ENCODE peak calls at places on chromosomes 4 and X, in four cellular contexts. One of them, this sample, is unnamed.

GRCh38 chr4:2084316-2084715 is 25.2 kb downstream of the NAT8L start:
- DNase-seq in K562: no peak
- DNase-seq in HCT116: no peak
- DNase-seq in HepG2: no peak
- DNase-seq in this sample: peak; percentile 32

GRCh38 chr4:123390846-123391456 is 5.6 kb upstream of the SPRY1 start:
- DNase-seq in K562: peak; percentile 20
- DNase-seq in HCT116: peak; percentile 4
- DNase-seq in HepG2: no peak
- DNase-seq in this sample: no peak

GRCh38 chrX:41377624-41378023 is 43.7 kb downstream of the DDX3X start:
- DNase-seq in K562: no peak
- DNase-seq in HCT116: no peak
- DNase-seq in HepG2: no peak
- DNase-seq in this sample: no peak

GRCh38 chrX:56762707-56763555 is 33.9 kb downstream of the NBDY start:
- DNase-seq in K562: no peak
- DNase-seq in HCT116: no peak
- DNase-seq in HepG2: no peak
- DNase-seq in this sample: no peak

GRCh38 chr4:162959056-162959455 is 207.6 kb downstream of the NAF1 start:
- DNase-seq in K562: no peak
- DNase-seq in HCT116: peak; percentile 10
- DNase-seq in HepG2: no peak
- DNase-seq in this sample: peak; percentile 46

GRCh38 chrX:154800508-154801207 is 4.6 kb downstream of the MPP1 start:
- DNase-seq in K562: no peak
- DNase-seq in HCT116: no peak
- DNase-seq in HepG2: peak; percentile 36
- DNase-seq in this sample: no peak

GRCh38 chr4:54663181-54663580 is 5.4 kb downstream of the KIT start:
- DNase-seq in K562: no peak
- DNase-seq in HCT116: no peak
- DNase-seq in HepG2: no peak
- DNase-seq in this sample: no peak

GRCh38 chrX:31266172-31267076 is 194.6 kb upstream of the FTHL17 start:
- DNase-seq in K562: peak; percentile 67
- DNase-seq in HCT116: no peak
- DNase-seq in HepG2: peak; percentile 25
- DNase-seq in this sample: peak; percentile 65

GRCh38 chr4:101345596-101346311 is 1.6 kb downstream of the PPP3CA start:
- DNase-seq in K562: peak; percentile 51
- DNase-seq in HCT116: no peak
- DNase-seq in HepG2: peak; percentile 31
- DNase-seq in this sample: peak; percentile 55

GRCh38 chr4:168612435-168613139 is 115.7 kb downstream of the PALLD start:
- DNase-seq in K562: no peak
- DNase-seq in HCT116: no peak
- DNase-seq in HepG2: no peak
- DNase-seq in this sample: no peak

GRCh38 chr4:121375262-121375661 is 5.6 kb downstream of the QRFPR start:
- DNase-seq in K562: no peak
- DNase-seq in HCT116: no peak
- DNase-seq in HepG2: no peak
- DNase-seq in this sample: no peak

GRCh38 chr4:26032142-26032541 is 118.1 kb downstream of the SMIM20 start:
- DNase-seq in K562: no peak
- DNase-seq in HCT116: no peak
- DNase-seq in HepG2: no peak
- DNase-seq in this sample: no peak

GRCh38 chrX:120549483-120550452 is 11.0 kb downstream of the CUL4B start:
- DNase-seq in K562: peak; percentile 11
- DNase-seq in HCT116: peak; percentile 83
- DNase-seq in HepG2: peak; percentile 76
- DNase-seq in this sample: no peak

GRCh38 chr4:19010766-19011165 is 989.2 kb upstream of the LCORL start:
- DNase-seq in K562: no peak
- DNase-seq in HCT116: no peak
- DNase-seq in HepG2: no peak
- DNase-seq in this sample: peak; percentile 7

GRCh38 chrX:17595456-17596035 is 141.7 kb upstream of the SCML1 start:
- DNase-seq in K562: no peak
- DNase-seq in HCT116: no peak
- DNase-seq in HepG2: no peak
- DNase-seq in this sample: no peak

GRCh38 chr4:2754848-2755820 is 1.0 kb downstream of the TNIP2 start:
- DNase-seq in K562: no peak
- DNase-seq in HCT116: no peak
- DNase-seq in HepG2: no peak
- DNase-seq in this sample: no peak

GRCh38 chr4:793941-794621 is 31.8 kb downstream of the CPLX1 start:
- DNase-seq in K562: no peak
- DNase-seq in HCT116: no peak
- DNase-seq in HepG2: no peak
- DNase-seq in this sample: no peak

GRCh38 chrX:18674417-18674787 is 2.5 kb upstream of the RS1 start:
- DNase-seq in K562: peak; percentile 23
- DNase-seq in HCT116: no peak
- DNase-seq in HepG2: no peak
- DNase-seq in this sample: peak; percentile 53

GRCh38 chr4:156594619-156595018 is 377.0 kb downstream of the PDGFC start:
- DNase-seq in K562: no peak
- DNase-seq in HCT116: no peak
- DNase-seq in HepG2: no peak
- DNase-seq in this sample: no peak

GRCh38 chrX:149630681-149631292 is 805 bp downstream of the TMEM185A start:
- DNase-seq in K562: peak; percentile 16
- DNase-seq in HCT116: no peak
- DNase-seq in HepG2: peak; percentile 18
- DNase-seq in this sample: no peak

GRCh38 chrX:13029831-13030771 is 14.3 kb downstream of the FAM9C start:
- DNase-seq in K562: no peak
- DNase-seq in HCT116: no peak
- DNase-seq in HepG2: peak; percentile 35
- DNase-seq in this sample: no peak

GRCh38 chr4:79364048-79364447 is 38.2 kb upstream of the NAA11 start:
- DNase-seq in K562: no peak
- DNase-seq in HCT116: no peak
- DNase-seq in HepG2: no peak
- DNase-seq in this sample: no peak

GRCh38 chr4:23038626-23039245 is 346.0 kb downstream of the GBA3 start:
- DNase-seq in K562: no peak
- DNase-seq in HCT116: no peak
- DNase-seq in HepG2: no peak
- DNase-seq in this sample: no peak

GRCh38 chr4:56123051-56123450 is 174.3 kb downstream of the CEP135 start:
- DNase-seq in K562: no peak
- DNase-seq in HCT116: no peak
- DNase-seq in HepG2: no peak
- DNase-seq in this sample: no peak

GRCh38 chr4:78669453-78669852 is 106.7 kb upstream of the BMP2K start:
- DNase-seq in K562: no peak
- DNase-seq in HCT116: peak; percentile 24
- DNase-seq in HepG2: peak; percentile 37
- DNase-seq in this sample: no peak

GRCh38 chrX:118188977-118189376 is 72.4 kb upstream of the KLHL13 start:
- DNase-seq in K562: no peak
- DNase-seq in HCT116: no peak
- DNase-seq in HepG2: no peak
- DNase-seq in this sample: no peak

GRCh38 chr4:108881190-108881589 is 118.3 kb upstream of the ETNPPL start:
- DNase-seq in K562: no peak
- DNase-seq in HCT116: no peak
- DNase-seq in HepG2: no peak
- DNase-seq in this sample: no peak

GRCh38 chr4:26022346-26022891 is 108.4 kb downstream of the SMIM20 start:
- DNase-seq in K562: no peak
- DNase-seq in HCT116: no peak
- DNase-seq in HepG2: peak; percentile 73
- DNase-seq in this sample: no peak

GRCh38 chrX:154471870-154472684 is 7.0 kb downstream of the LAGE3 start:
- DNase-seq in K562: no peak
- DNase-seq in HCT116: no peak
- DNase-seq in HepG2: no peak
- DNase-seq in this sample: no peak

GRCh38 chr4:142645478-142646108 is 200.5 kb downstream of the INPP4B start:
- DNase-seq in K562: no peak
- DNase-seq in HCT116: no peak
- DNase-seq in HepG2: no peak
- DNase-seq in this sample: no peak

GRCh38 chr4:97395980-97396562 is 747.2 kb downstream of the STPG2 start:
- DNase-seq in K562: no peak
- DNase-seq in HCT116: no peak
- DNase-seq in HepG2: no peak
- DNase-seq in this sample: no peak

GRCh38 chr4:90246841-90247240 is 119.6 kb downstream of the CCSER1 start:
- DNase-seq in K562: no peak
- DNase-seq in HCT116: peak; percentile 19
- DNase-seq in HepG2: no peak
- DNase-seq in this sample: no peak

GRCh38 chr4:123093247-123093646 is 170.8 kb upstream of the NUDT6 start:
- DNase-seq in K562: no peak
- DNase-seq in HCT116: no peak
- DNase-seq in HepG2: peak; percentile 2
- DNase-seq in this sample: no peak

GRCh38 chr4:15955670-15956069 is 7.3 kb downstream of the FGFBP2 start:
- DNase-seq in K562: no peak
- DNase-seq in HCT116: peak; percentile 47
- DNase-seq in HepG2: no peak
- DNase-seq in this sample: no peak
- TF ChIP-seq SRF in K562: no peak
- TF ChIP-seq SRF in HCT116: no peak
- TF ChIP-seq SRF in HepG2: no peak
- TF ChIP-seq SRF in this sample: no peak

GRCh38 chr4:165327211-165328100 is at the start of gene MSMO1:
- DNase-seq in K562: peak; percentile 93
- DNase-seq in HCT116: peak; percentile 98
- DNase-seq in HepG2: peak; percentile 97
- DNase-seq in this sample: peak; percentile 95
- H3K9ac ChIP-seq in K562: peak within 1 kb of the TSS; percentile 90
- H3K9ac ChIP-seq in HCT116: peak within 1 kb of the TSS; percentile 78
- H3K9ac ChIP-seq in HepG2: peak within 1 kb of the TSS; percentile 96
- H3K9ac ChIP-seq in this sample: peak within 1 kb of the TSS; percentile 97

DNA sequence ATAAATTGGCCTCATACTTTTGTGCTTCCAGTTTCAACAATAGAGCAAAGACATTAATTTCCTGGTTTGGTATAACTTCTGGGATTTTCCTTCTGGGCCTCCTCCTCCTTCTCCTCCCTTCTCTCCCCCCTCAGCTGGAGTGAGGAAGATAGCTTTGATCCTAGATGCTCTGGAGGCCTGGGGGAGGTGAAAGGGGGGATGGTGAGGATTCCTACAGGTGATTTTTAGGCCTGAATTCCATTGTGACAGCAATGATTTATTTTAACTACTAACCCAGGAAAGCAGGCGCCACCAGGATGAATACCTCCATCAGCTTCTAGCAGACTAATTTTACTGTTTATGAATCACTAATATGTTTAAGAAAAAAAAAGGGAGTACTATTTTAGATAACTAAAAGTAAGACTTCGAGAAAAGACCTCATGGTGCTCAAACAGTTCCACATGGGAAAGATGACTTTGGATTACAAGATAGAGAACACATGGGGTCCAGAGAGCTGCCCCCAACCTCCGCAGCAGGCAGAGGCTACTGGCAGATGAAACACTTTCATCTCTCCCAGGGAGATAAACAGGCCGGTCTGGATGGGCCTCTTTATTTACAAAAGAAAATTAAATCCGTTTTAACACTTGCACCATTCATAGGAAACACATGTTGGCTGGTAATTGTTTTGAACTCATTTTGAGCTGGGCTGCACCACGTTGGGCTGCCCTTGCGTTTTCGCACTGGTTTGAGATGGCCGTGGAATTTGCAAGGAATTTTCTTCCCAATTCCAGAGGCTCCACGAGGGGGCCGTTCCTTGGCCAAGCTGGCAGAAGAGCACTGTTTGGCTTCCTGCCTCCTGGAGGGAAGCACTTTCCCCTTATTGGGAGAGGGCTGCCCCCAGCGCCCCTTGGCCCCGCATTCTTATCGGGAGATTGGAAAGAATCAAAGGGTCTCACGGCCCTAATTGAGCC is 125.1 kb upstream of the STX18 start:
- DNase-seq in K562: no peak
- DNase-seq in HCT116: no peak
- DNase-seq in HepG2: no peak
- DNase-seq in this sample: no peak
- TF ChIP-seq SRF in K562: no peak
- TF ChIP-seq SRF in HCT116: no peak
- TF ChIP-seq SRF in HepG2: no peak
- TF ChIP-seq SRF in this sample: no peak

GRCh38 chrX:20418809-20419208 is 152.1 kb upstream of the RPS6KA3 start:
- DNase-seq in K562: no peak
- DNase-seq in HCT116: no peak
- DNase-seq in HepG2: no peak
- DNase-seq in this sample: no peak

GRCh38 chrX:20421275-20421674 is 154.6 kb upstream of the RPS6KA3 start:
- DNase-seq in K562: no peak
- DNase-seq in HCT116: no peak
- DNase-seq in HepG2: no peak
- DNase-seq in this sample: no peak

GRCh38 chrX:20421697-20422096 is 155.0 kb upstream of the RPS6KA3 start:
- DNase-seq in K562: no peak
- DNase-seq in HCT116: no peak
- DNase-seq in HepG2: no peak
- DNase-seq in this sample: no peak

GRCh38 chrX:20420058-20420457 is 153.3 kb upstream of the RPS6KA3 start:
- DNase-seq in K562: no peak
- DNase-seq in HCT116: no peak
- DNase-seq in HepG2: no peak
- DNase-seq in this sample: no peak

GRCh38 chrX:20418379-20418778 is 151.7 kb upstream of the RPS6KA3 start:
- DNase-seq in K562: no peak
- DNase-seq in HCT116: no peak
- DNase-seq in HepG2: no peak
- DNase-seq in this sample: no peak
- H3K9ac ChIP-seq in K562: no peak overlapping the region
- H3K9ac ChIP-seq in HCT116: no peak overlapping the region
- H3K9ac ChIP-seq in HepG2: no peak overlapping the region
- H3K9ac ChIP-seq in this sample: no peak overlapping the region

This sample was measured in H1.